ENCODE peak calls at places on chromosomes 11 and 22, in four cellular contexts. E, T, O and W are unnamed samples.

GRCh38 chr22:42664976-42665831 is 16.0 kb upstream of the CYB5R3 start:
- DNase-seq in O (no peak), T (no peak), E (no peak), W (no peak)

GRCh38 chr11:100619484-100619883 is 67.6 kb upstream of the ARHGAP42 start:
- DNase-seq in E (peak; percentile 50), T (no peak), O (no peak), W (no peak)

GRCh38 chr11:10301656-10302293 is 3.1 kb upstream of the ADM start:
- DNase-seq in O (no peak), E (peak; percentile 63), T (no peak), W (no peak)

GRCh38 chr11:57399221-57399620 is 8.8 kb upstream of the PRG2 start:
- DNase-seq in T (no peak), O (no peak), E (peak; percentile 52), W (no peak)

GRCh38 chr22:27650572-27650971 is 151.0 kb downstream of the MN1 start:
- DNase-seq in T (no peak), O (no peak), E (no peak), W (no peak)

GRCh38 chr11:69293819-69294505 is at the start of gene MYEOV:
- DNase-seq in T (no peak), O (no peak), E (peak; percentile 33), W (no peak)

GRCh38 chr11:78350101-78350645 is 67.4 kb downstream of the GAB2 start:
- DNase-seq in O (no peak), E (peak; percentile 24), T (no peak), W (no peak)

GRCh38 chr11:59755701-59756495 is 722 bp downstream of the STX3 start:
- DNase-seq in T (no peak), E (peak; percentile 92), O (no peak), W (peak; percentile 49)

GRCh38 chr11:134862796-134863195 is 450.8 kb upstream of the B3GAT1 start:
- DNase-seq in T (no peak), O (no peak), E (no peak), W (no peak)

GRCh38 chr11:47797633-47798032 is 30.5 kb upstream of the FNBP4 start:
- DNase-seq in T (peak; percentile 6), E (peak; percentile 93), O (no peak), W (no peak)

GRCh38 chr22:48907591-48907990 is 920.1 kb downstream of the BRD1 start:
- DNase-seq in T (no peak), E (no peak), O (no peak), W (no peak)

GRCh38 chr22:22179858-22180257 is 64.7 kb upstream of the VPREB1 start:
- DNase-seq in E (no peak), T (no peak), O (no peak), W (no peak)

GRCh38 chr11:76654310-76654851 is 16.2 kb downstream of the LRRC32 start:
- DNase-seq in T (no peak), O (no peak), E (no peak), W (no peak)

GRCh38 chr22:25114369-25115362 is 85.0 kb upstream of the CRYBB3 start:
- DNase-seq in E (no peak), O (no peak), T (no peak), W (no peak)

GRCh38 chr11:105838668-105839403 is 183.2 kb downstream of the MSANTD4 start:
- DNase-seq in T (no peak), E (peak; percentile 82), O (no peak), W (no peak)

GRCh38 chr22:42932857-42933782 is 76.0 kb upstream of the ARFGAP3 start:
- DNase-seq in E (peak; percentile 34), O (no peak), T (no peak), W (no peak)

GRCh38 chr22:21703684-21704316 is 31.8 kb downstream of the YPEL1 start:
- DNase-seq in O (no peak), E (no peak), T (no peak), W (no peak)

GRCh38 chr22:25362883-25363240 is 143.4 kb downstream of the CRYBB2 start:
- DNase-seq in E (no peak), T (no peak), O (no peak), W (no peak)

GRCh38 chr11:17405232-17406005 is 17.0 kb upstream of the KCNJ11 start:
- DNase-seq in E (peak; percentile 78), T (no peak), O (no peak), W (peak; percentile 35)

GRCh38 chr22:21044931-21045584 is 688 bp upstream of the LRRC74B start:
- DNase-seq in T (no peak), E (peak; percentile 80), O (no peak), W (no peak)

GRCh38 chr11:65419773-65420481 is 2.7 kb upstream of the NEAT1 start:
- DNase-seq in T (peak; percentile 25), O (peak; percentile 50), E (peak; percentile 94), W (peak; percentile 92)

GRCh38 chr11:17734986-17735822 is 623 bp downstream of the KCNC1 start:
- DNase-seq in T (no peak), O (no peak), E (peak; percentile 71), W (peak; percentile 33)

GRCh38 chr22:44816141-44816540 is 63.8 kb downstream of the ARHGAP8 start:
- DNase-seq in E (no peak), T (no peak), O (no peak), W (no peak)

GRCh38 chr11:61699737-61700160 is 19.6 kb downstream of the DAGLA start:
- DNase-seq in E (no peak), O (no peak), T (no peak), W (peak; percentile 49)

GRCh38 chr11:17588166-17588565 is 41.1 kb downstream of the OTOG start:
- DNase-seq in O (no peak), T (no peak), E (no peak), W (no peak)

GRCh38 chr22:42906605-42907338 is 49.7 kb upstream of the ARFGAP3 start:
- DNase-seq in O (no peak), E (no peak), T (no peak), W (no peak)